ENCODE peak calls at places on chromosomes 1 and 21, in eight cellular contexts. One of them, this sample, is unnamed.

GRCh38 chr1:9346566-9346965 is 53.9 kb downstream of the SPSB1 start:
- DNase-seq in T-helper 2 cell: no peak
- DNase-seq in activated naive CD8-positive, alpha-beta T cell treated with anti-CD3 and anti-CD28 coated beads, Interleukin-2, amount 50 U/mL, for 24 hours: no peak
- DNase-seq in activated CD4-positive, alpha-beta T cell treated with anti-CD3 and anti-CD28 coated beads, Interleukin-2, amount 50 U/mL, for 1 hour: no peak
- DNase-seq in tibial artery: no peak
- DNase-seq in mucosa of descending colon: no peak
- DNase-seq in kidney glomerular epithelial cell: no peak
- DNase-seq in AG08396: no peak
- DNase-seq in this sample: peak

GRCh38 chr1:110482662-110483307 is 31.8 kb downstream of the PROK1 start:
- DNase-seq in T-helper 2 cell: no peak
- DNase-seq in activated naive CD8-positive, alpha-beta T cell treated with anti-CD3 and anti-CD28 coated beads, Interleukin-2, amount 50 U/mL, for 24 hours: no peak
- DNase-seq in activated CD4-positive, alpha-beta T cell treated with anti-CD3 and anti-CD28 coated beads, Interleukin-2, amount 50 U/mL, for 1 hour: no peak
- DNase-seq in tibial artery: no peak
- DNase-seq in mucosa of descending colon: no peak
- DNase-seq in kidney glomerular epithelial cell: no peak
- DNase-seq in AG08396: no peak
- DNase-seq in this sample: no peak

GRCh38 chr1:28156821-28157220 is 19.7 kb downstream of the PTAFR start:
- DNase-seq in T-helper 2 cell: no peak
- DNase-seq in activated naive CD8-positive, alpha-beta T cell treated with anti-CD3 and anti-CD28 coated beads, Interleukin-2, amount 50 U/mL, for 24 hours: no peak
- DNase-seq in activated CD4-positive, alpha-beta T cell treated with anti-CD3 and anti-CD28 coated beads, Interleukin-2, amount 50 U/mL, for 1 hour: no peak
- DNase-seq in tibial artery: peak
- DNase-seq in mucosa of descending colon: no peak
- DNase-seq in kidney glomerular epithelial cell: no peak
- DNase-seq in AG08396: peak
- DNase-seq in this sample: no peak

GRCh38 chr1:240652554-240652953 is 40.6 kb upstream of the GREM2 start:
- DNase-seq in T-helper 2 cell: no peak
- DNase-seq in activated naive CD8-positive, alpha-beta T cell treated with anti-CD3 and anti-CD28 coated beads, Interleukin-2, amount 50 U/mL, for 24 hours: no peak
- DNase-seq in activated CD4-positive, alpha-beta T cell treated with anti-CD3 and anti-CD28 coated beads, Interleukin-2, amount 50 U/mL, for 1 hour: no peak
- DNase-seq in tibial artery: no peak
- DNase-seq in mucosa of descending colon: no peak
- DNase-seq in kidney glomerular epithelial cell: no peak
- DNase-seq in AG08396: no peak
- DNase-seq in this sample: no peak

GRCh38 chr1:223842784-223843183 is 3.0 kb downstream of the TP53BP2 start:
- DNase-seq in T-helper 2 cell: no peak
- DNase-seq in activated naive CD8-positive, alpha-beta T cell treated with anti-CD3 and anti-CD28 coated beads, Interleukin-2, amount 50 U/mL, for 24 hours: no peak
- DNase-seq in activated CD4-positive, alpha-beta T cell treated with anti-CD3 and anti-CD28 coated beads, Interleukin-2, amount 50 U/mL, for 1 hour: no peak
- DNase-seq in tibial artery: no peak
- DNase-seq in mucosa of descending colon: no peak
- DNase-seq in kidney glomerular epithelial cell: no peak
- DNase-seq in AG08396: no peak
- DNase-seq in this sample: no peak

GRCh38 chr1:115239148-115239820 is 98.8 kb downstream of the NGF start:
- DNase-seq in T-helper 2 cell: no peak
- DNase-seq in activated naive CD8-positive, alpha-beta T cell treated with anti-CD3 and anti-CD28 coated beads, Interleukin-2, amount 50 U/mL, for 24 hours: no peak
- DNase-seq in activated CD4-positive, alpha-beta T cell treated with anti-CD3 and anti-CD28 coated beads, Interleukin-2, amount 50 U/mL, for 1 hour: no peak
- DNase-seq in tibial artery: no peak
- DNase-seq in mucosa of descending colon: no peak
- DNase-seq in kidney glomerular epithelial cell: no peak
- DNase-seq in AG08396: peak
- DNase-seq in this sample: no peak

GRCh38 chr1:46697053-46697452 is 21.9 kb downstream of the EFCAB14 start:
- DNase-seq in T-helper 2 cell: no peak
- DNase-seq in activated naive CD8-positive, alpha-beta T cell treated with anti-CD3 and anti-CD28 coated beads, Interleukin-2, amount 50 U/mL, for 24 hours: no peak
- DNase-seq in activated CD4-positive, alpha-beta T cell treated with anti-CD3 and anti-CD28 coated beads, Interleukin-2, amount 50 U/mL, for 1 hour: no peak
- DNase-seq in tibial artery: no peak
- DNase-seq in mucosa of descending colon: no peak
- DNase-seq in kidney glomerular epithelial cell: no peak
- DNase-seq in AG08396: no peak
- DNase-seq in this sample: no peak

GRCh38 chr21:34974162-34974981 is 74.7 kb downstream of the RUNX1 start:
- DNase-seq in T-helper 2 cell: no peak
- DNase-seq in activated naive CD8-positive, alpha-beta T cell treated with anti-CD3 and anti-CD28 coated beads, Interleukin-2, amount 50 U/mL, for 24 hours: peak
- DNase-seq in activated CD4-positive, alpha-beta T cell treated with anti-CD3 and anti-CD28 coated beads, Interleukin-2, amount 50 U/mL, for 1 hour: peak
- DNase-seq in tibial artery: no peak
- DNase-seq in mucosa of descending colon: no peak
- DNase-seq in kidney glomerular epithelial cell: no peak
- DNase-seq in AG08396: no peak
- DNase-seq in this sample: no peak

GRCh38 chr1:64948905-64949833 is 17.2 kb downstream of the JAK1 start:
- DNase-seq in T-helper 2 cell: no peak
- DNase-seq in activated naive CD8-positive, alpha-beta T cell treated with anti-CD3 and anti-CD28 coated beads, Interleukin-2, amount 50 U/mL, for 24 hours: no peak
- DNase-seq in activated CD4-positive, alpha-beta T cell treated with anti-CD3 and anti-CD28 coated beads, Interleukin-2, amount 50 U/mL, for 1 hour: no peak
- DNase-seq in tibial artery: no peak
- DNase-seq in mucosa of descending colon: no peak
- DNase-seq in kidney glomerular epithelial cell: no peak
- DNase-seq in AG08396: no peak
- DNase-seq in this sample: no peak

GRCh38 chr1:86419277-86419903 is 4.6 kb upstream of the CLCA2 start:
- DNase-seq in T-helper 2 cell: no peak
- DNase-seq in activated naive CD8-positive, alpha-beta T cell treated with anti-CD3 and anti-CD28 coated beads, Interleukin-2, amount 50 U/mL, for 24 hours: peak
- DNase-seq in activated CD4-positive, alpha-beta T cell treated with anti-CD3 and anti-CD28 coated beads, Interleukin-2, amount 50 U/mL, for 1 hour: peak
- DNase-seq in tibial artery: no peak
- DNase-seq in mucosa of descending colon: peak
- DNase-seq in kidney glomerular epithelial cell: peak
- DNase-seq in AG08396: peak
- DNase-seq in this sample: peak

GRCh38 chr1:204564835-204565234 is 48.6 kb downstream of the MDM4 start:
- DNase-seq in T-helper 2 cell: no peak
- DNase-seq in activated naive CD8-positive, alpha-beta T cell treated with anti-CD3 and anti-CD28 coated beads, Interleukin-2, amount 50 U/mL, for 24 hours: peak
- DNase-seq in activated CD4-positive, alpha-beta T cell treated with anti-CD3 and anti-CD28 coated beads, Interleukin-2, amount 50 U/mL, for 1 hour: no peak
- DNase-seq in tibial artery: no peak
- DNase-seq in mucosa of descending colon: peak
- DNase-seq in kidney glomerular epithelial cell: no peak
- DNase-seq in AG08396: no peak
- DNase-seq in this sample: no peak

GRCh38 chr1:7703321-7704213 is 67.5 kb upstream of the VAMP3 start:
- DNase-seq in T-helper 2 cell: peak
- DNase-seq in activated naive CD8-positive, alpha-beta T cell treated with anti-CD3 and anti-CD28 coated beads, Interleukin-2, amount 50 U/mL, for 24 hours: peak
- DNase-seq in activated CD4-positive, alpha-beta T cell treated with anti-CD3 and anti-CD28 coated beads, Interleukin-2, amount 50 U/mL, for 1 hour: peak
- DNase-seq in tibial artery: no peak
- DNase-seq in mucosa of descending colon: peak
- DNase-seq in kidney glomerular epithelial cell: no peak
- DNase-seq in AG08396: no peak
- DNase-seq in this sample: peak

GRCh38 chr21:35072960-35073359 is 23.9 kb upstream of the RUNX1 start:
- DNase-seq in T-helper 2 cell: no peak
- DNase-seq in activated naive CD8-positive, alpha-beta T cell treated with anti-CD3 and anti-CD28 coated beads, Interleukin-2, amount 50 U/mL, for 24 hours: no peak
- DNase-seq in activated CD4-positive, alpha-beta T cell treated with anti-CD3 and anti-CD28 coated beads, Interleukin-2, amount 50 U/mL, for 1 hour: no peak
- DNase-seq in tibial artery: no peak
- DNase-seq in mucosa of descending colon: no peak
- DNase-seq in kidney glomerular epithelial cell: no peak
- DNase-seq in AG08396: peak
- DNase-seq in this sample: no peak

GRCh38 chr1:247277211-247277610 is 21.3 kb downstream of the VN1R5 start:
- DNase-seq in T-helper 2 cell: no peak
- DNase-seq in activated naive CD8-positive, alpha-beta T cell treated with anti-CD3 and anti-CD28 coated beads, Interleukin-2, amount 50 U/mL, for 24 hours: no peak
- DNase-seq in activated CD4-positive, alpha-beta T cell treated with anti-CD3 and anti-CD28 coated beads, Interleukin-2, amount 50 U/mL, for 1 hour: no peak
- DNase-seq in tibial artery: no peak
- DNase-seq in mucosa of descending colon: no peak
- DNase-seq in kidney glomerular epithelial cell: peak
- DNase-seq in AG08396: no peak
- DNase-seq in this sample: no peak

GRCh38 chr1:25064465-25065238 is 134.6 kb upstream of the RUNX3 start:
- DNase-seq in T-helper 2 cell: no peak
- DNase-seq in activated naive CD8-positive, alpha-beta T cell treated with anti-CD3 and anti-CD28 coated beads, Interleukin-2, amount 50 U/mL, for 24 hours: peak
- DNase-seq in activated CD4-positive, alpha-beta T cell treated with anti-CD3 and anti-CD28 coated beads, Interleukin-2, amount 50 U/mL, for 1 hour: no peak
- DNase-seq in tibial artery: no peak
- DNase-seq in mucosa of descending colon: no peak
- DNase-seq in kidney glomerular epithelial cell: no peak
- DNase-seq in AG08396: no peak
- DNase-seq in this sample: no peak

GRCh38 chr1:228902781-228903572 is 167.7 kb downstream of the RHOU start:
- DNase-seq in T-helper 2 cell: no peak
- DNase-seq in activated naive CD8-positive, alpha-beta T cell treated with anti-CD3 and anti-CD28 coated beads, Interleukin-2, amount 50 U/mL, for 24 hours: no peak
- DNase-seq in activated CD4-positive, alpha-beta T cell treated with anti-CD3 and anti-CD28 coated beads, Interleukin-2, amount 50 U/mL, for 1 hour: no peak
- DNase-seq in tibial artery: peak
- DNase-seq in mucosa of descending colon: peak
- DNase-seq in kidney glomerular epithelial cell: peak
- DNase-seq in AG08396: peak
- DNase-seq in this sample: peak

GRCh38 chr1:154769193-154769895 is 100.7 kb downstream of the KCNN3 start:
- DNase-seq in T-helper 2 cell: no peak
- DNase-seq in activated naive CD8-positive, alpha-beta T cell treated with anti-CD3 and anti-CD28 coated beads, Interleukin-2, amount 50 U/mL, for 24 hours: no peak
- DNase-seq in activated CD4-positive, alpha-beta T cell treated with anti-CD3 and anti-CD28 coated beads, Interleukin-2, amount 50 U/mL, for 1 hour: no peak
- DNase-seq in tibial artery: no peak
- DNase-seq in mucosa of descending colon: no peak
- DNase-seq in kidney glomerular epithelial cell: no peak
- DNase-seq in AG08396: no peak
- DNase-seq in this sample: no peak

This sample was measured in body of pancreas.